ENCODE peak calls at places on chromosomes 4 and X, in ten cellular contexts. E is stimulated activated CD4-positive, alpha-beta T cell treated with anti-CD3 and anti-CD28 coated beads, Interleukin-15, amount 100 ng/mL, for 1 hour; L is WERI-Rb-1; J is activated CD4-positive, alpha-beta T cell treated with anti-CD3 and anti-CD28 coated beads, Interleukin-2, amount 10 ng/mL, durations not matched to agents 7 days and 5 days; Y is activated effector memory CD4-positive, alpha-beta T cell treated with anti-CD3 and anti-CD28 coated beads, Interleukin-2, amount 50 U/mL, for 16 hours; K is HTR-8/SVneo; H is H4; T is mesendoderm; V is EH; S is NCI-H510A. Z is an unnamed sample.

GRCh38 chr4:169270156-169270809 is 473 bp downstream of the SH3RF1 start:
- DNase-seq in T (peak), Y (no peak), K (no peak), H (peak), V (peak), L (peak), J (peak), E (no peak), S (peak), Z (no peak)

GRCh38 chrX:135982860-135983259 is 2.4 kb upstream of the SLC9A6 start:
- DNase-seq in K (no peak), Y (no peak), J (no peak), S (no peak), H (no peak), L (no peak), E (no peak), V (no peak), T (peak), Z (no peak)

GRCh38 chrX:38305971-38306370 is 21.3 kb downstream of the RPGR start:
- DNase-seq in L (no peak), T (no peak), J (no peak), E (no peak), Y (no peak), V (no peak), S (no peak), H (no peak), K (no peak), Z (no peak)

GRCh38 chrX:121160987-121161386 is 113.6 kb downstream of the GLUD2 start:
- DNase-seq in K (no peak), J (no peak), T (peak), E (no peak), S (no peak), V (no peak), H (peak), L (no peak), Y (no peak), Z (no peak)

GRCh38 chr4:32472918-32473317 is 1752.7 kb downstream of the PCDH7 start:
- DNase-seq in S (no peak), T (peak), Y (no peak), H (no peak), E (no peak), K (no peak), L (no peak), V (no peak), J (no peak), Z (no peak)

GRCh38 chr4:3484057-3484973 is 21.2 kb downstream of the DOK7 start:
- DNase-seq in J (no peak), E (no peak), K (no peak), V (no peak), T (no peak), S (peak), L (no peak), Y (no peak), H (peak), Z (no peak)

GRCh38 chr4:137956256-137956655 is 285.9 kb downstream of the SLC7A11 start:
- DNase-seq in K (no peak), T (no peak), H (no peak), Y (no peak), J (no peak), S (no peak), V (peak), E (no peak), L (no peak), Z (no peak)

GRCh38 chrX:138763761-138764160 is 52.2 kb upstream of the FGF13 start:
- DNase-seq in H (no peak), L (no peak), T (no peak), S (no peak), E (no peak), V (no peak), Y (no peak), K (no peak), J (no peak), Z (no peak)

GRCh38 chr4:6880691-6881090 is 28.9 kb upstream of the TBC1D14 start:
- DNase-seq in Y (no peak), K (no peak), H (no peak), J (no peak), S (no peak), T (no peak), V (no peak), L (no peak), E (no peak), Z (no peak)

GRCh38 chr4:128322311-128322710 is 34.7 kb upstream of the PGRMC2 start:
- DNase-seq in E (no peak), K (no peak), T (no peak), Y (no peak), V (peak), L (no peak), J (no peak), H (no peak), S (no peak), Z (no peak)

GRCh38 chr4:82529322-82529721 is 32.5 kb downstream of the TMEM150C start:
- DNase-seq in Y (no peak), H (no peak), K (no peak), T (no peak), S (no peak), L (no peak), J (no peak), V (no peak), E (no peak), Z (no peak)